ENCODE peak calls at places on chromosomes 13 and 19, in six cellular contexts. N, V, C, O, W and R are unnamed samples.

GRCh38 chr19:34274827-34275625 is 20.7 kb downstream of the GARRE1 start:
- DNase-seq in N (no peak), V (peak; percentile 87), C (peak; percentile 85), O (no peak), W (no peak), R (no peak)

GRCh38 chr19:52094526-52094925 is 1.0 kb downstream of the ZNF841 start:
- DNase-seq in N (no peak), V (no peak), C (no peak), O (peak; percentile 12), W (peak; percentile 1), R (no peak)

GRCh38 chr19:55460670-55461258 is 678 bp downstream of the ISOC2 start:
- DNase-seq in N (peak; percentile 84), V (peak; percentile 82), C (peak; percentile 84), O (peak; percentile 42), W (peak; percentile 93), R (peak; percentile 82)

GRCh38 chr19:13181747-13182388 is 31.7 kb downstream of the IER2 start:
- DNase-seq in N (peak; percentile 67), V (peak; percentile 61), C (no peak), O (no peak), W (no peak), R (peak; percentile 55)

GRCh38 chr19:35509018-35509652 is 4.3 kb downstream of the DMKN start:
- DNase-seq in N (peak; percentile 85), V (no peak), C (peak; percentile 42), O (peak; percentile 41), W (peak; percentile 62), R (no peak)

GRCh38 chr13:37094840-37095239 is 10.6 kb downstream of the CSNK1A1L start:
- DNase-seq in N (no peak), V (no peak), C (no peak), O (no peak), W (no peak), R (no peak)

GRCh38 chr19:18834644-18834984 is 2.9 kb downstream of the UPF1 start:
- DNase-seq in N (no peak), V (no peak), C (no peak), O (no peak), W (no peak), R (no peak)

GRCh38 chr13:58884353-58884752 is 1252.8 kb downstream of the PCDH17 start:
- DNase-seq in N (no peak), V (no peak), C (no peak), O (no peak), W (peak; percentile 25), R (no peak)

GRCh38 chr13:25380082-25380481 is 8.3 kb downstream of the ATP8A2 start:
- DNase-seq in N (no peak), V (no peak), C (no peak), O (no peak), W (no peak), R (no peak)

GRCh38 chr13:100675660-100676129 is 1.1 kb upstream of the TMTC4 start:
- DNase-seq in N (no peak), V (no peak), C (no peak), O (peak; percentile 22), W (no peak), R (no peak)

GRCh38 chr19:3783660-3784584 is 2.3 kb downstream of the MATK start:
- DNase-seq in N (peak; percentile 64), V (no peak), C (peak; percentile 47), O (no peak), W (peak; percentile 60), R (no peak)

GRCh38 chr19:33500586-33500985 is 21.0 kb downstream of the PEPD start:
- DNase-seq in N (no peak), V (no peak), C (no peak), O (no peak), W (no peak), R (peak; percentile 34)

GRCh38 chr13:30816733-30817132 is 81.4 kb downstream of the ALOX5AP start:
- DNase-seq in N (no peak), V (no peak), C (no peak), O (no peak), W (no peak), R (no peak)

GRCh38 chr13:33318037-33318436 is 32.5 kb upstream of the STARD13 start:
- DNase-seq in N (no peak), V (no peak), C (no peak), O (no peak), W (no peak), R (no peak)

GRCh38 chr19:6491802-6492592 is 10.1 kb downstream of the TUBB4A start:
- DNase-seq in N (no peak), V (no peak), C (no peak), O (no peak), W (no peak), R (no peak)

GRCh38 chr13:76647550-76647949 is 238.7 kb downstream of the KCTD12 start:
- DNase-seq in N (no peak), V (no peak), C (no peak), O (no peak), W (no peak), R (no peak)

GRCh38 chr19:30083125-30083681 is 141.2 kb downstream of the URI1 start:
- DNase-seq in N (peak; percentile 32), V (no peak), C (no peak), O (no peak), W (no peak), R (no peak)

GRCh38 chr19:31613683-31614219 is 264.5 kb upstream of the TSHZ3 start:
- DNase-seq in N (no peak), V (no peak), C (no peak), O (no peak), W (peak; percentile 17), R (no peak)

GRCh38 chr19:5641171-5641570 is 18.3 kb downstream of the SAFB start:
- DNase-seq in N (no peak), V (no peak), C (no peak), O (no peak), W (no peak), R (no peak)

GRCh38 chr13:73698859-73699258 is 435.3 kb downstream of the KLF12 start:
- DNase-seq in N (no peak), V (no peak), C (no peak), O (peak; percentile 46), W (no peak), R (no peak)

GRCh38 chr13:49315036-49315565 is 67.4 kb downstream of the CDADC1 start:
- DNase-seq in N (no peak), V (no peak), C (no peak), O (no peak), W (no peak), R (no peak)

GRCh38 chr19:48635966-48636858 is 967 bp downstream of the DBP start:
- DNase-seq in N (peak; percentile 85), V (no peak), C (no peak), O (peak; percentile 37), W (peak; percentile 46), R (peak; percentile 74)

GRCh38 chr13:44918323-44919102 is 70.8 kb downstream of the NUFIP1 start:
- DNase-seq in N (peak; percentile 96), V (peak; percentile 97), C (peak; percentile 88), O (peak; percentile 90), W (peak; percentile 94), R (peak; percentile 84)

GRCh38 chr13:44921478-44921877 is 67.8 kb downstream of the NUFIP1 start:
- DNase-seq in N (no peak), V (no peak), C (peak; percentile 72), O (no peak), W (peak; percentile 26), R (no peak)

GRCh38 chr13:44917589-44918322 is 71.5 kb downstream of the NUFIP1 start:
- DNase-seq in N (peak; percentile 96), V (peak; percentile 98), C (peak; percentile 92), O (peak; percentile 96), W (peak; percentile 98), R (peak; percentile 93)

GRCh38 chr13:44920013-44920412 is 69.3 kb downstream of the NUFIP1 start:
- DNase-seq in N (no peak), V (peak; percentile 21), C (no peak), O (no peak), W (no peak), R (no peak)

GRCh38 chr13:44919103-44919804 is 70.0 kb downstream of the NUFIP1 start:
- DNase-seq in N (no peak), V (no peak), C (no peak), O (no peak), W (no peak), R (no peak)
- H3K27ac ChIP-seq in N (peak overlapping the region; percentile 90), V (peak overlapping the region; percentile 96), C (peak overlapping the region; percentile 83), O (peak overlapping the region; percentile 89), W (peak overlapping the region; percentile 78), R (peak overlapping the region; percentile 88)

GRCh38 chr13:43301341-43301969 is 278.1 kb downstream of the DNAJC15 start:
- DNase-seq in N (no peak), V (peak; percentile 42), C (no peak), O (no peak), W (no peak), R (no peak)
- H3K27ac ChIP-seq in N (no peak overlapping the region), V (no peak overlapping the region), C (no peak overlapping the region), O (no peak overlapping the region), W (no peak overlapping the region), R (no peak overlapping the region)

DNA sequence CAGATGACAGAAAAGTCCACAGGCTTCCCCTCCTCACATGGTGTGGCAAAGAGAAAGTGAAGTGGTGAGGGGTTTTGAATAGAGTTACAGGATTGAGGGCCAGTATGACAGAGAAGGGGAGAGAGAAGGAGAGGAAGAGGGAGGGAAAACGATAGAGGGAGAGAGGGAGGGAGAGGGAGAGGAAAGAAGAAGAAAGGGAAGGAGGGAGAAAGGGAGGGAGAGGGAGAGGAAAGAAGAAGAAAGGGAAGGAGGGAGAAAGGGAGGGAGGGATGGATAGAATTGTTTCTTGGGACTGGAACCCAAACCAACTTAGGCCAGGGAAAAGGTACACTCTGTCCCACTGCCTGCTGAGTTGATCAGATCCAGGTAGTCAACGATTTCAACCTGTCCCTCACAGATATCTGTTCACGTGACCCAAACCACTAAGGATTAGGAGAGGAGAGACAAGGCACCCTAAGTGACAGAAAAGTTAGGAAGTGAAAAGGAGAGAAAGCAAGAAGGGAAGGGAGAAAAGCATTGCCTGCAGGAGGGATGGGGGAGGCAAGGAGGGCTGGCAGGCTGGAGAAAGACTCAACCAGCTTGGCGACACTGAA is 8.1 kb upstream of the IGFL3 start:
- DNase-seq in N (no peak), V (no peak), C (no peak), O (no peak), W (no peak), R (no peak)
- H3K27ac ChIP-seq in N (no peak overlapping the region), V (peak overlapping the region; percentile 45), C (no peak overlapping the region), O (no peak overlapping the region), W (peak overlapping the region; percentile 96), R (no peak overlapping the region)

DNA sequence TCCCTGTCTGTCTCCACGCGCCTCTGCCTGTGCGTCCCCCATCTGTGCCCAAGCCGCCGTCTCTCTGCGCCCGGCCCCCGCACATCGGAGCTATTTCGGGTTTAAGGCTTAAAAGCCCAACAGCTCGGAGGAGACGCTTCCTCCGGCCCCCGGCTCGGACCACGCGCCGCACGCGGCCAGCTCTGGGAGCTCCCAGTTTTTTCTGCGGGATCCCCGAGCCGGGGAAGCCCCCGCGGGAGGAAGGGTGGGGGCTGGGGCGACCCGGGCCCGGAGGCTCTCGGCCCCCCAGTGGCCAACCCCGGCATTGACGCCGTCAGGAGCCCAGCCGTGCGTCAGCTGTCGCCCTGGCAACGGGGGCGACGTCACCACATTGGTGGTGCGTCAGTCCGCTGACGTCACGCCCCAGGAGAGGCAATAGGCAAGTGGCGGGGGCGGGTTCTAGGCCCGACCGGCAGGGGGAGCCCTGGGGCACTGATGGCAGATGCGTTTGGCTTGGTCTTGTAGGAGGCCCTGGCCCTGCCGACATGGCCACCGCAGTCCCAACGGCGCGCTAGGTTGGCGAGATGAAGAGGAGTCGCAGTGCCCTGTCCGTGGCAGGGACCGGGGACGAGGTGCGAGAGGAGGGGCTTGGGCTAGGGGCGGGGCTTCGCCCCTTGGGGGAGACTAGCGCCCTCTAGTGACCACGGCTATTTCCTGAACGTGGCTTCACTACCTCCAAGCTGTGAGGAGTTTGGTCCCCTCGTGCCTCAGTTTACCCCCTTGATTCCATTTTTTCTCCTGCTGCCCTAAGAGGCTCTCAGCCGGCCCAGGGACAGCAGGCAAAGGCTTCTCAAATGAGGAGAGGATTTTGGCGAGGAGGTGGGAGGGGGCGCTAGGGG is 3.7 kb upstream of the PDE4A start:
- DNase-seq in N (peak; percentile 94), V (peak; percentile 89), C (peak; percentile 83), O (peak; percentile 89), W (peak; percentile 95), R (peak; percentile 92)
- H3K27ac ChIP-seq in N (peak overlapping the region; percentile 37), V (peak overlapping the region; percentile 39), C (peak overlapping the region; percentile 58), O (peak overlapping the region; percentile 73), W (no peak overlapping the region), R (no peak overlapping the region)

GRCh38 chr13:34951528-34951927 is 9.5 kb downstream of the NBEA start:
- DNase-seq in N (no peak), V (no peak), C (no peak), O (no peak), W (no peak), R (no peak)
- H3K27ac ChIP-seq in N (no peak overlapping the region), V (no peak overlapping the region), C (no peak overlapping the region), O (no peak overlapping the region), W (no peak overlapping the region), R (no peak overlapping the region)